ENCODE peak calls at places on chromosomes 4 and X, in five cellular contexts. O, U, V, F and X are unnamed samples.

GRCh38 chr4:47668810-47669408 is 169.0 kb downstream of the CORIN start:
- DNase-seq in F (peak), O (no peak), V (no peak), U (no peak), X (no peak)

GRCh38 chr4:78481180-78481579 is 70.4 kb upstream of the ANXA3 start:
- DNase-seq in O (no peak), F (no peak), V (no peak), U (no peak), X (no peak)

GRCh38 chr4:96164814-96165351 is 325.0 kb downstream of the PDHA2 start:
- DNase-seq in F (no peak), V (no peak), O (no peak), U (no peak), X (no peak)

GRCh38 chrX:10327651-10328050 is 170.9 kb downstream of the CLCN4 start:
- DNase-seq in V (no peak), O (no peak), U (no peak), F (no peak), X (no peak)

GRCh38 chrX:38335382-38335781 is 8.1 kb upstream of the RPGR start:
- DNase-seq in V (no peak), F (no peak), O (no peak), U (no peak), X (no peak)

GRCh38 chr4:26178874-26179273 is 141.9 kb upstream of the RBPJ start:
- DNase-seq in F (no peak), U (peak), O (no peak), V (no peak), X (no peak)

GRCh38 chr4:147933316-147933715 is 201.4 kb downstream of the ARHGAP10 start:
- DNase-seq in O (no peak), U (peak), F (no peak), V (no peak), X (no peak)

GRCh38 chr4:25813705-25814104 is 49.1 kb downstream of the SEL1L3 start:
- DNase-seq in O (no peak), U (no peak), F (no peak), V (no peak), X (peak)

GRCh38 chr4:103074598-103075434 is 1.7 kb downstream of the SLC9B2 start:
- DNase-seq in F (peak), U (no peak), O (no peak), V (no peak), X (no peak)